ENCODE peak calls at places on chromosomes 4 and X, in seven cellular contexts. S is lower leg skin, Z is HCT116, B is suprapubic skin, C is stomach, J is upper lobe of left lung, K is right lobe of liver. W is an unnamed sample.

GRCh38 chr4:17013382-17014006 is 115.0 kb upstream of the LDB2 start:
- DNase-seq in S (no peak), Z (no peak), B (no peak), C (no peak), J (no peak), K (no peak), W (no peak)

GRCh38 chrX:2642791-2643190 is 48.3 kb upstream of the CD99 start:
- DNase-seq in S (no peak), Z (no peak), B (no peak), C (no peak), J (no peak), K (no peak), W (no peak)

GRCh38 chr4:176838611-176839411 is 46.1 kb upstream of the VEGFC start:
- DNase-seq in S (no peak), Z (no peak), B (no peak), C (no peak), J (no peak), K (no peak), W (peak; percentile 63)

GRCh38 chr4:13484749-13485345 is 707 bp upstream of the RAB28 start:
- DNase-seq in S (no peak), Z (peak; percentile 16), B (no peak), C (no peak), J (no peak), K (no peak), W (no peak)

GRCh38 chr4:153246446-153247115 is 42.3 kb downstream of the TRIM2 start:
- DNase-seq in S (peak; percentile 74), Z (no peak), B (no peak), C (no peak), J (no peak), K (no peak), W (no peak)

GRCh38 chrX:96098471-96098870 is 586.2 kb upstream of the DIAPH2 start:
- DNase-seq in S (no peak), Z (no peak), B (no peak), C (no peak), J (no peak), K (no peak), W (no peak)

GRCh38 chr4:155796031-155796430 is 37.2 kb downstream of the GUCY1B1 start:
- DNase-seq in S (no peak), Z (peak; percentile 28), B (no peak), C (no peak), J (no peak), K (no peak), W (no peak)

GRCh38 chrX:42837092-42837726 is 59.2 kb upstream of the PPP1R2C start:
- DNase-seq in S (no peak), Z (no peak), B (no peak), C (no peak), J (no peak), K (no peak), W (no peak)

GRCh38 chr4:7068883-7069282 is 1.0 kb upstream of the GRPEL1 start:
- DNase-seq in S (peak; percentile 85), Z (no peak), B (no peak), C (no peak), J (peak; percentile 82), K (no peak), W (no peak)

GRCh38 chr4:149727663-149728062 is 88.0 kb downstream of the IQCM start:
- DNase-seq in S (no peak), Z (no peak), B (no peak), C (no peak), J (no peak), K (no peak), W (no peak)

GRCh38 chrX:15977644-15978043 is 123.0 kb upstream of the AP1S2 start:
- DNase-seq in S (no peak), Z (no peak), B (no peak), C (no peak), J (no peak), K (no peak), W (no peak)

GRCh38 chr4:174244441-174244840 is 39.0 kb downstream of the FBXO8 start:
- DNase-seq in S (no peak), Z (no peak), B (no peak), C (no peak), J (no peak), K (no peak), W (no peak)

GRCh38 chr4:148998719-148999118 is 556.5 kb upstream of the NR3C2 start:
- DNase-seq in S (no peak), Z (peak; percentile 24), B (no peak), C (no peak), J (no peak), K (no peak), W (no peak)

GRCh38 chr4:13430834-13431568 is 53.1 kb downstream of the RAB28 start:
- DNase-seq in S (no peak), Z (no peak), B (no peak), C (no peak), J (no peak), K (no peak), W (no peak)

GRCh38 chr4:99208719-99209075 is 10.3 kb downstream of the ADH6 start:
- DNase-seq in S (no peak), Z (no peak), B (no peak), C (no peak), J (no peak), K (no peak), W (no peak)

GRCh38 chr4:63717384-63717783 is 691.9 kb downstream of the TECRL start:
- DNase-seq in S (no peak), Z (no peak), B (no peak), C (no peak), J (no peak), K (no peak), W (no peak)

GRCh38 chrX:30735839-30736238 is 82.6 kb downstream of the GK start:
- DNase-seq in S (no peak), Z (peak; percentile 39), B (no peak), C (peak; percentile 64), J (no peak), K (no peak), W (no peak)

GRCh38 chrX:9595131-9595530 is 130.3 kb downstream of the TBL1X start:
- DNase-seq in S (peak; percentile 21), Z (no peak), B (no peak), C (no peak), J (no peak), K (no peak), W (no peak)

GRCh38 chrX:68708503-68709290 is 61.2 kb downstream of the STARD8 start:
- DNase-seq in S (no peak), Z (no peak), B (no peak), C (no peak), J (no peak), K (no peak), W (no peak)

GRCh38 chrX:100685284-100685996 is 41.4 kb downstream of the SRPX2 start:
- DNase-seq in S (peak; percentile 88), Z (peak; percentile 56), B (peak; percentile 78), C (peak; percentile 77), J (no peak), K (no peak), W (peak; percentile 31)

GRCh38 chrX:49884290-49884862 is 5.1 kb downstream of the USP27X start:
- DNase-seq in S (peak; percentile 92), Z (peak; percentile 26), B (no peak), C (peak; percentile 67), J (peak; percentile 34), K (peak; percentile 67), W (peak; percentile 66)

GRCh38 chr4:9944431-9945425 is 76.6 kb downstream of the SLC2A9 start:
- DNase-seq in S (peak; percentile 63), Z (no peak), B (no peak), C (no peak), J (no peak), K (no peak), W (no peak)

GRCh38 chr4:124037236-124037635 is 640.6 kb downstream of the SPRY1 start:
- DNase-seq in S (no peak), Z (no peak), B (no peak), C (no peak), J (no peak), K (no peak), W (no peak)

GRCh38 chrX:44669626-44670025 is 127.0 kb upstream of the FUNDC1 start:
- DNase-seq in S (no peak), Z (no peak), B (no peak), C (no peak), J (no peak), K (no peak), W (no peak)

GRCh38 chrX:46575586-46575985 is 2.0 kb downstream of the CHST7 start:
- DNase-seq in S (no peak), Z (no peak), B (no peak), C (no peak), J (no peak), K (no peak), W (no peak)

GRCh38 chrX:46577116-46578005 is 3.8 kb downstream of the CHST7 start:
- DNase-seq in S (peak; percentile 36), Z (no peak), B (no peak), C (no peak), J (no peak), K (no peak), W (no peak)

GRCh38 chrX:46574941-46575381 is 1.4 kb downstream of the CHST7 start:
- DNase-seq in S (peak; percentile 63), Z (no peak), B (no peak), C (peak; percentile 31), J (peak; percentile 89), K (peak; percentile 60), W (no peak)

GRCh38 chrX:46576458-46576857 is 2.9 kb downstream of the CHST7 start:
- DNase-seq in S (peak; percentile 37), Z (no peak), B (no peak), C (no peak), J (no peak), K (no peak), W (peak; percentile 48)

GRCh38 chrX:46575991-46576392 is 2.4 kb downstream of the CHST7 start:
- DNase-seq in S (peak; percentile 85), Z (no peak), B (no peak), C (no peak), J (no peak), K (peak; percentile 60), W (peak; percentile 49)
- H3K4me3 ChIP-seq in S (no peak overlapping the region), Z (no peak overlapping the region), B (peak overlapping the region; percentile 61), C (peak overlapping the region; percentile 71), J (peak overlapping the region; percentile 66), K (peak overlapping the region; percentile 61), W (peak overlapping the region; percentile 72)

GRCh38 chrX:53433651-53434639 is at the start of gene HSD17B10:
- DNase-seq in S (peak; percentile 97), Z (peak; percentile 48), B (peak; percentile 93), C (peak; percentile 92), J (peak; percentile 96), K (peak; percentile 96), W (peak; percentile 90)
- TF ChIP-seq POLR2A in S (no peak), Z (peak; percentile 8), B (no peak), C (no peak), J (peak; percentile 63), K (peak; percentile 67), W (no peak)

GRCh38 chr4:184348311-184349233 is 125.8 kb downstream of the IRF2 start:
- DNase-seq in S (no peak), Z (no peak), B (no peak), C (peak; percentile 87), J (no peak), K (peak; percentile 84), W (peak; percentile 50)
- H3K4me3 ChIP-seq in S (no peak overlapping the region), Z (no peak overlapping the region), B (no peak overlapping the region), C (no peak overlapping the region), J (no peak overlapping the region), K (peak overlapping the region; percentile 14), W (no peak overlapping the region)

GRCh38 chrX:120238947-120239346 is 11.7 kb upstream of the ZBTB33 start:
- DNase-seq in S (no peak), Z (no peak), B (no peak), C (no peak), J (no peak), K (no peak), W (no peak)

GRCh38 chrX:120236676-120237460 is 13.7 kb upstream of the ZBTB33 start:
- DNase-seq in S (no peak), Z (no peak), B (no peak), C (no peak), J (no peak), K (no peak), W (no peak)

GRCh38 chrX:120235284-120235683 is 15.3 kb upstream of the ZBTB33 start:
- DNase-seq in S (no peak), Z (no peak), B (no peak), C (no peak), J (no peak), K (no peak), W (no peak)
- TF ChIP-seq POLR2A in S (no peak), Z (no peak), B (no peak), C (no peak), J (no peak), K (no peak), W (no peak)